ENCODE peak calls at places on chromosomes 6 and 20, in ten cellular contexts. X is stimulated activated naive CD8-positive, alpha-beta T cell treated with anti-CD3 and anti-CD28 coated beads, Interleukin-15, Interleukin-2, amounts not matched to agents 100 U/mL and 50 U/mL, for 24 hours; W is AG20443; S is GM20000; L is Right ventricle myocardium inferior; Z is SW 1271; N is A172; B is astrocyte of the spinal cord; T is posterior vena cava; I is NCI-H2029. A is an unnamed sample.

GRCh38 chr6:133899556-133899955 is 10.6 kb downstream of the TCF21 start:
- DNase-seq in X (no peak), W (no peak), S (no peak), L (no peak), Z (no peak), N (no peak), B (no peak), T (no peak), I (no peak), A (peak)

GRCh38 chr6:106397441-106397840 is 36.9 kb downstream of the CRYBG1 start:
- DNase-seq in X (no peak), W (no peak), S (no peak), L (no peak), Z (no peak), N (no peak), B (no peak), T (no peak), I (no peak), A (no peak)

GRCh38 chr6:6661684-6662083 is 73.2 kb downstream of the LY86 start:
- DNase-seq in X (no peak), W (peak), S (no peak), L (no peak), Z (no peak), N (no peak), B (no peak), T (peak), I (peak), A (peak)

GRCh38 chr6:34556031-34556471 is at the start of gene SPDEF:
- DNase-seq in X (no peak), W (no peak), S (no peak), L (no peak), Z (no peak), N (no peak), B (no peak), T (no peak), I (peak), A (no peak)

GRCh38 chr6:85402922-85403321 is 47.0 kb upstream of the NT5E start:
- DNase-seq in X (no peak), W (no peak), S (no peak), L (no peak), Z (no peak), N (no peak), B (no peak), T (no peak), I (no peak), A (no peak)

GRCh38 chr20:17473662-17474061 is 57.5 kb downstream of the BFSP1 start:
- DNase-seq in X (no peak), W (no peak), S (no peak), L (no peak), Z (no peak), N (no peak), B (no peak), T (no peak), I (no peak), A (no peak)

GRCh38 chr6:106360410-106360988 is at the start of gene CRYBG1:
- DNase-seq in X (peak), W (peak), S (peak), L (peak), Z (peak), N (peak), B (no peak), T (peak), I (peak), A (peak)

GRCh38 chr20:33863440-33864323 is 52.5 kb downstream of the CHMP4B start:
- DNase-seq in X (no peak), W (no peak), S (no peak), L (no peak), Z (no peak), N (no peak), B (no peak), T (no peak), I (no peak), A (no peak)

GRCh38 chr6:10393544-10394225 is 21.2 kb downstream of the TFAP2A start:
- DNase-seq in X (no peak), W (no peak), S (no peak), L (no peak), Z (no peak), N (no peak), B (no peak), T (no peak), I (no peak), A (no peak)

GRCh38 chr6:90160013-90160412 is 136.6 kb downstream of the BACH2 start:
- DNase-seq in X (no peak), W (no peak), S (no peak), L (no peak), Z (no peak), N (no peak), B (no peak), T (no peak), I (no peak), A (no peak)

GRCh38 chr6:96022225-96022624 is 6.5 kb downstream of the FUT9 start:
- DNase-seq in X (no peak), W (no peak), S (no peak), L (no peak), Z (no peak), N (no peak), B (no peak), T (no peak), I (no peak), A (no peak)

GRCh38 chr6:91242614-91242949 is 655.7 kb upstream of the MAP3K7 start:
- DNase-seq in X (no peak), W (no peak), S (no peak), L (no peak), Z (no peak), N (no peak), B (no peak), T (no peak), I (no peak), A (no peak)

GRCh38 chr20:63056236-63057132 is 49.7 kb upstream of the BHLHE23 start:
- DNase-seq in X (peak), W (peak), S (peak), L (no peak), Z (no peak), N (peak), B (no peak), T (peak), I (peak), A (peak)

GRCh38 chr6:46996860-46997641 is 45.1 kb downstream of the ADGRF1 start:
- DNase-seq in X (no peak), W (no peak), S (no peak), L (no peak), Z (no peak), N (no peak), B (no peak), T (no peak), I (no peak), A (no peak)

GRCh38 chr6:39266782-39267355 is 37.6 kb upstream of the KCNK5 start:
- DNase-seq in X (peak), W (no peak), S (no peak), L (no peak), Z (no peak), N (no peak), B (no peak), T (no peak), I (no peak), A (no peak)

GRCh38 chr6:165848099-165848461 is 185.0 kb upstream of the PDE10A start:
- DNase-seq in X (no peak), W (no peak), S (no peak), L (no peak), Z (no peak), N (no peak), B (no peak), T (no peak), I (no peak), A (no peak)

GRCh38 chr20:13685623-13686022 is 46.9 kb upstream of the TASP1 start:
- DNase-seq in X (no peak), W (no peak), S (no peak), L (no peak), Z (no peak), N (no peak), B (no peak), T (no peak), I (no peak), A (no peak)

GRCh38 chr6:138239774-138240173 is 21.5 kb upstream of the PBOV1 start:
- DNase-seq in X (no peak), W (no peak), S (no peak), L (no peak), Z (no peak), N (no peak), B (no peak), T (no peak), I (no peak), A (no peak)

GRCh38 chr6:169577974-169578373 is 123.9 kb downstream of the WDR27 start:
- DNase-seq in X (no peak), W (no peak), S (no peak), L (no peak), Z (no peak), N (no peak), B (peak), T (no peak), I (no peak), A (no peak)

GRCh38 chr6:40485300-40485699 is 101.9 kb downstream of the LRFN2 start:
- DNase-seq in X (no peak), W (no peak), S (no peak), L (no peak), Z (no peak), N (no peak), B (no peak), T (no peak), I (no peak), A (no peak)